ENCODE peak calls at places on chromosomes 13 and 19, in five cellular contexts. V is astrocyte of the hippocampus; W is T-helper 2 cell treated with Interferon-gamma antibody and Interleukin-4, amounts not matched to agents 5 μg/mL and 100 μg/mL, for 36 hours; M is ACHN; Y is heart right ventricle. U is an unnamed sample.

GRCh38 chr13:110266983-110267382 is 40.0 kb downstream of the COL4A1 start:
- DNase-seq in V (peak), W (no peak), M (no peak), Y (no peak), U (peak)

GRCh38 chr19:18768997-18769891 is 21.9 kb downstream of the COMP start:
- DNase-seq in V (no peak), W (no peak), M (no peak), Y (no peak), U (no peak)

GRCh38 chr19:13937479-13938360 is 497 bp downstream of the PODNL1 start:
- DNase-seq in V (peak), W (no peak), M (no peak), Y (no peak), U (peak)

GRCh38 chr19:19304186-19304975 is 15.9 kb downstream of the SUGP1 start:
- DNase-seq in V (peak), W (no peak), M (no peak), Y (peak), U (no peak)

GRCh38 chr19:46821512-46822359 is 28.9 kb downstream of the AP2S1 start:
- DNase-seq in V (no peak), W (peak), M (no peak), Y (peak), U (no peak)

GRCh38 chr19:38223119-38223523 is 901 bp downstream of the DPF1 start:
- DNase-seq in V (no peak), W (no peak), M (no peak), Y (no peak), U (no peak)

GRCh38 chr13:44249439-44249838 is 124.2 kb upstream of the SERP2 start:
- DNase-seq in V (peak), W (no peak), M (no peak), Y (peak), U (no peak)

GRCh38 chr19:2056810-2057192 is 5.8 kb upstream of the MKNK2 start:
- DNase-seq in V (no peak), W (no peak), M (no peak), Y (no peak), U (no peak)

GRCh38 chr13:77833331-77833863 is 85.2 kb downstream of the EDNRB start:
- DNase-seq in V (peak), W (no peak), M (no peak), Y (no peak), U (no peak)

GRCh38 chr13:27138457-27139093 is 33.0 kb downstream of the USP12 start:
- DNase-seq in V (no peak), W (no peak), M (no peak), Y (no peak), U (no peak)

U was measured in nephron progenitor cell.